ENCODE peak calls at places on chromosomes 6 and 20, in ten cellular contexts. J is heart right ventricle, G is cardiac fibroblast, F is astrocyte, A is fibroblast of mammary gland, X is upper lobe of right lung, R is left ventricle myocardium inferior, L is fibroblast of the aortic adventitia, O is dorsolateral prefrontal cortex, Q is mucosa of descending colon. N is an unnamed sample.

GRCh38 chr20:51760905-51761544 is 7.2 kb downstream of the ATP9A start:
- DNase-seq in G (peak), X (no peak), Q (peak), O (no peak), L (peak), R (no peak), J (no peak), A (peak), F (peak), N (peak)

GRCh38 chr6:47581591-47581990 is 104.0 kb downstream of the CD2AP start:
- DNase-seq in F (no peak), A (no peak), J (no peak), Q (no peak), O (no peak), R (no peak), L (no peak), X (no peak), G (no peak), N (no peak)

GRCh38 chr6:104640761-104641160 is 219.0 kb downstream of the HACE1 start:
- DNase-seq in F (no peak), R (no peak), L (no peak), A (no peak), G (no peak), O (no peak), J (no peak), Q (no peak), X (no peak), N (no peak)

GRCh38 chr6:111823012-111823411 is 50.2 kb downstream of the FYN start:
- DNase-seq in L (no peak), O (no peak), A (no peak), R (no peak), X (no peak), Q (no peak), F (no peak), J (no peak), G (no peak), N (no peak)

GRCh38 chr6:169335301-169335700 is 81.7 kb upstream of the THBS2 start:
- DNase-seq in Q (no peak), G (no peak), J (no peak), L (no peak), X (no peak), A (no peak), R (no peak), F (no peak), O (no peak), N (no peak)

GRCh38 chr6:20180935-20181334 is 31.3 kb downstream of the MBOAT1 start:
- DNase-seq in G (no peak), A (no peak), L (no peak), Q (no peak), O (no peak), R (no peak), X (no peak), F (no peak), J (no peak), N (no peak)

GRCh38 chr20:51070635-51071034 is 47.7 kb upstream of the KCNG1 start:
- DNase-seq in O (no peak), Q (no peak), G (no peak), A (no peak), J (no peak), X (no peak), L (no peak), R (no peak), F (no peak), N (no peak)

GRCh38 chr6:148329568-148330299 is 12.9 kb upstream of the SASH1 start:
- DNase-seq in Q (no peak), F (peak), R (no peak), O (no peak), A (peak), X (no peak), G (peak), J (no peak), L (peak), N (peak)

GRCh38 chr6:152459245-152459644 is 177.9 kb downstream of the SYNE1 start:
- DNase-seq in X (no peak), A (no peak), G (peak), R (no peak), F (no peak), J (no peak), O (no peak), L (no peak), Q (no peak), N (no peak)

GRCh38 chr6:45835725-45836437 is 179.8 kb downstream of the CLIC5 start:
- DNase-seq in F (peak), G (no peak), Q (no peak), R (no peak), X (no peak), O (no peak), J (no peak), A (no peak), L (no peak), N (no peak)

GRCh38 chr6:137882225-137882961 is 15.3 kb downstream of the TNFAIP3 start:
- DNase-seq in X (no peak), F (no peak), R (no peak), J (no peak), O (no peak), Q (no peak), G (peak), L (no peak), A (peak), N (no peak)

GRCh38 chr6:138073264-138073663 is 34.0 kb downstream of the PERP start:
- DNase-seq in L (no peak), J (no peak), A (no peak), X (no peak), R (no peak), Q (no peak), F (no peak), G (no peak), O (no peak), N (no peak)

GRCh38 chr6:155311076-155311475 is 3.2 kb downstream of the TFB1M start:
- DNase-seq in A (no peak), O (no peak), F (no peak), L (no peak), Q (no peak), J (no peak), R (no peak), G (no peak), X (no peak), N (no peak)

GRCh38 chr6:34630040-34630439 is 66.5 kb downstream of the ILRUN start:
- DNase-seq in A (peak), J (no peak), R (no peak), F (peak), L (peak), Q (no peak), X (no peak), G (peak), O (no peak), N (peak)

GRCh38 chr6:107488174-107488874 is 1.6 kb upstream of the SOBP start:
- DNase-seq in O (no peak), L (no peak), Q (no peak), G (no peak), A (no peak), F (no peak), J (no peak), R (no peak), X (no peak), N (no peak)

GRCh38 chr20:2032168-2032567 is 38.3 kb upstream of the PDYN start:
- DNase-seq in G (no peak), Q (no peak), O (no peak), X (no peak), A (no peak), L (no peak), F (no peak), J (no peak), R (no peak), N (no peak)

GRCh38 chr20:18323705-18324104 is 35.4 kb downstream of the ZNF133 start:
- DNase-seq in L (no peak), G (no peak), R (no peak), X (no peak), Q (no peak), J (no peak), O (no peak), F (no peak), A (no peak), N (no peak)

GRCh38 chr6:85360794-85361642 is 88.9 kb upstream of the NT5E start:
- DNase-seq in J (no peak), X (no peak), R (no peak), F (peak), Q (no peak), G (peak), O (no peak), L (peak), A (peak), N (peak)

GRCh38 chr6:404685-405423 is 13.3 kb downstream of the IRF4 start:
- DNase-seq in R (no peak), X (no peak), A (no peak), J (no peak), Q (no peak), G (no peak), O (no peak), L (no peak), F (no peak), N (no peak)

DNA sequence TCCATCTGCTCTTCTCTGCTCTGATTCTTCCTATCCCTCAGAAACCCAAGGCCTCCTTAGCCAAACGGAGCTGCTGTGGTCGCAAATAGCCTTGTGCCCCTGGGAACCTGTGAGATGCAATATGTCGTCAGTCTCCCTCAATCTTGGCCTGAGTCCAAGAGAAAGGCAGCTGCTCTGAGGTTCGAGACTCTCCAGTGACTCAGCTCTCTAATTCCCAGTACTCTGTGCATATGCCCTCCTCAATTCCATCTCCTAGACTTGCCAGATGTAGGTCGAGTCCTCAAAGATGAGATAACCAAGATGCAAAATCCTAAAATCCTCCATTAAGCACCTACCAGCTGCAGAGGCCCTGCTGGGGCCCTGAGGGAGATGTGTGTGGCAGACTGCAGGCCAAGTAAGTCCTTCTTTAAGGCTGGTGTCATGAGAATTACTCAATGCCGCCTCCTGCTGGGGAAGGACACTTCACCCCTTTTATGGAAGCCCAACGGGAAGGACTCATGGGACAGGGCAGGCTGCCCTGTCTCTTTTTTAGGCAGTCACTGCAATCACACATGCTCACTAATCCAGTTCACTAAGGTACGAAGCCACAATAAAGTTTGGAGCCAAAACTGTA is 28.5 kb downstream of the C6orf15 start:
- DNase-seq in L (peak), Q (no peak), R (no peak), A (peak), J (no peak), O (no peak), G (peak), F (peak), X (no peak), N (peak)
- TF ChIP-seq CTCF in L (peak), Q (no peak), R (peak), A (peak), J (peak), O (peak), G (peak), F (no peak), X (peak), N (peak)

GRCh38 chr6:156406099-156406498 is 371.1 kb upstream of the ARID1B start:
- DNase-seq in F (no peak), X (no peak), O (no peak), A (no peak), G (no peak), L (no peak), J (no peak), R (no peak), Q (no peak), N (no peak)

GRCh38 chr6:156407334-156407733 is 369.8 kb upstream of the ARID1B start:
- DNase-seq in X (no peak), F (no peak), O (no peak), A (no peak), G (no peak), R (no peak), L (no peak), J (no peak), Q (no peak), N (no peak)

GRCh38 chr6:156413156-156413555 is 364.0 kb upstream of the ARID1B start:
- DNase-seq in L (no peak), O (no peak), G (peak), X (no peak), Q (no peak), R (no peak), J (no peak), F (peak), A (no peak), N (no peak)

GRCh38 chr6:156406688-156407087 is 370.5 kb upstream of the ARID1B start:
- DNase-seq in R (no peak), Q (no peak), L (no peak), O (no peak), F (no peak), J (no peak), G (no peak), A (no peak), X (no peak), N (no peak)

GRCh38 chr6:156410649-156411048 is 366.5 kb upstream of the ARID1B start:
- DNase-seq in R (no peak), F (no peak), O (no peak), J (no peak), A (no peak), Q (no peak), X (no peak), G (no peak), L (no peak), N (no peak)
- TF ChIP-seq CTCF in R (peak), F (no peak), O (no peak), J (no peak), A (peak), Q (no peak), X (peak), G (peak), L (peak), N (peak)

DNA sequence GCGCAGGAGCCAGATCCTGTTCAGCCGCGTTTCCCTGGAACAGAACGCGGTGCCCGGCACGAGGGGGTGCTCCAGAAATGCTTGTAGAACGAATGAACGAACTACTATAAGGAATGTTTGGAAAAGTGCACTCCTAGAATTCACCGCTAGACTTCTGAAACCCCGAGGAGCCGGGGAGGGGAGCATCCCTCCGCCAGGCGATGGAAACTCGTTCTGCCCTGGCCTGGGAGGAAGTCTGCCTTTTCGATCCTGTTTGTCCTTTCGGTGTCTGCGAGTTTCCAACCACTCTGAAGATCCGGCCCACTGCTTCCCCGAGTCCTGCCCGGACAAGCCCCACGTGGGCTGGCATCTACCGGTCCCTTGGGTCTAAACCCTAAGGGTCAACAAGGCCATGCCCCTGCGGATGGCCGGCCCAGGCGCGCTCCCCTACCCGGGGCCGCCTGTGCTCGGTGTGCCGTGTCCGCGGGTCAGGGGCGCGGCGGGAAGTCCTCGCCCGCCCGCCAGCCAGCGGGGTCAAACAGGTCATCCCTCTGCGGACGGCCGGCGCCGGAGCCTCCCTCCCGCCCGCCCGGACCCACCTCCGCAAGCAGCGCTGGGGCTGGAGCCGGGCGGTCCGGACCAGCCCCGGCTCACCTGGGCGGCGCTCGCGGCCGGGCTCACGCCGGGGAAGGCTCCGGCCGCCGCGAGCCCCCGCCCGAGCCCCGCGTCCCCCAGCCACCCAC is 521 bp downstream of the SULF2 start:
- DNase-seq in R (peak), O (no peak), X (no peak), F (peak), G (peak), J (peak), L (peak), Q (peak), A (peak), N (no peak)
- TF ChIP-seq CTCF in R (peak), O (no peak), X (no peak), F (peak), G (no peak), J (peak), L (peak), Q (no peak), A (peak), N (peak)

DNA sequence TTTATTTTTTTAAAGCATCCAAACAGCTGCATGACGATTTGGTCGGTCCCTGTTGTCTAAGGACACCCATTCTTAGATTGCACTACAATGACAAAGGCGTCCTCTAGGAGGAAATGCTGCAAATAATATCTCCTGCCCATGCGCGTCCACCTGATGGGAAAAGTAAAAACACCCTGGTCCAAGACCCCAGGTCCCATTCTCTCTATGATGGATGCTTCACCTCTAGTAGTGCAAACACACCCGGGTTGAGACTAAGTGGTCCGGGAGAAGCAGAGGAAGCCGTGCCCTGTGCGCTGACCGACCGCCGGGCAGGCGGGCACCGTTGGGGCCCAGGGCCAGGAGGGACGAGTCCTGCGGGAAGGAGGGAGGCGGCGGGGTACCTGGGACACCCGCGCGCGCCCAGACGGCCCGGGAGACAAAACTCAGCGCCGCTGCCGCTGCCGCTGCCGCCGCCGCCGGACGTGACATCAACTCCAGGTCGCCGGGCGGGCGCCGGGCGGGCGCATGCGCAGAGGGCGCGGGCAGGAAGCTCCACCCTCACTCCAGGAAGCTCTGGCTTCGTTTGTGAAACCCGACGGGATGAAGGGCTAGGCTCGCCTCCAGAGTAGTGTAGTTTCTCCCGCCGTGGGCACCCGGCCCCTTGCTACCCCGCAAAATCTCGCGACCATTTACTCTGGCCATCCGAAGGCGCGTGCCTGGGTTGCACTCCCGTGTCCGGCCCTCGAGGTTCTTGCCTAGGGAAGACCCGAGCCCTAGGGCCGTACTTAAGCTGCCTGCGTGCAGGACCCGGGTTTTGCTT is at the start of gene TBC1D7:
- DNase-seq in A (peak), G (peak), J (peak), Q (peak), L (peak), O (peak), X (peak), F (peak), R (peak), N (peak)
- TF ChIP-seq CTCF in A (no peak), G (peak), J (peak), Q (no peak), L (peak), O (peak), X (no peak), F (peak), R (peak), N (peak)

GRCh38 chr6:134614606-134615485 is 296.9 kb upstream of the SGK1 start:
- DNase-seq in Q (no peak), G (no peak), F (no peak), L (no peak), O (no peak), A (peak), J (no peak), R (no peak), X (no peak), N (no peak)
- TF ChIP-seq CTCF in Q (no peak), G (no peak), F (no peak), L (no peak), O (no peak), A (no peak), J (no peak), R (no peak), X (no peak), N (no peak)

GRCh38 chr20:21968486-21968885 is 263.0 kb downstream of the PAX1 start:
- DNase-seq in O (no peak), Q (no peak), F (no peak), L (no peak), A (peak), R (no peak), J (no peak), X (no peak), G (peak), N (no peak)
- TF ChIP-seq CTCF in O (no peak), Q (no peak), F (no peak), L (no peak), A (peak), R (no peak), J (no peak), X (no peak), G (no peak), N (no peak)

DNA sequence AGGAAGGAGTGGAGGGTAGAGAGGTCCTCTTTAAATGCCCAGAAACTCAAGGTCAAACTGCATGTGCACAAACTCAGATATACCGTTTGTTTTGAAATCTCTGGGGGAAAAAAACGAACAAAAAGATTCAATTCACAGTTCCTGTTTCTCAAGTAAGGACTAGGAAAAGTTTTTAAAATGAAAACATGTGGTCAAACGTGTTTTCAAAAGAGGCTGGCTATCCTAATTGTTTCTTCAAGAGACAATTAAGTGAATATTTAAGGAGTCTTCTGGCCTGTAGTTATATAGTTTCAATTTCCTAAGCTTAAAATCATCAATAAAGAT is 3.1 kb downstream of the RSPO3 start:
- DNase-seq in X (no peak), J (no peak), L (no peak), O (no peak), F (no peak), G (no peak), Q (no peak), R (no peak), A (no peak), N (no peak)
- TF ChIP-seq CTCF in X (no peak), J (no peak), L (no peak), O (no peak), F (no peak), G (no peak), Q (no peak), R (no peak), A (no peak), N (peak)